ENCODE peak calls at places on chromosome 10, in nine cellular contexts. A is stimulated activated effector memory CD8-positive, alpha-beta T cell treated with anti-CD3 and anti-CD28 coated beads, Interleukin-12 subunit alpha, Interleukin-12 subunit beta, amount 100 ng/mL, for 72 hours; P is left lobe of liver; U is WTC11; M is Right ventricle myocardium superior; G is naive thymus-derived CD8-positive, alpha-beta T cell; X is T-helper 17 cell; L is IMR-90; N is activated B cell treated with CpG ODN at 0.5 μM for 24 hours. Z is an unnamed sample.

GRCh38 chr10:6022693-6023092 is 39.5 kb downstream of the IL2RA start:
- ATAC-seq in A (no peak), P (no peak), U (no peak), M (peak), G (no peak), X (no peak), L (peak), N (no peak), Z (no peak)

GRCh38 chr10:6035926-6036575 is 26.1 kb downstream of the IL2RA start:
- ATAC-seq in A (no peak), P (no peak), U (no peak), M (no peak), G (no peak), X (no peak), L (no peak), N (no peak), Z (no peak)

GRCh38 chr10:56632537-56632936 is 271.5 kb upstream of the ZWINT start:
- ATAC-seq in A (no peak), P (no peak), U (no peak), M (no peak), G (no peak), X (no peak), L (no peak), N (no peak), Z (no peak)

GRCh38 chr10:6408799-6409198 is 171.3 kb downstream of the PRKCQ start:
- ATAC-seq in A (no peak), P (no peak), U (no peak), M (no peak), G (no peak), X (no peak), L (no peak), N (no peak), Z (no peak)

GRCh38 chr10:20616918-20617801 is 280.0 kb downstream of the NEBL start:
- ATAC-seq in A (peak), P (no peak), U (no peak), M (no peak), G (no peak), X (no peak), L (no peak), N (no peak), Z (no peak)

GRCh38 chr10:68090586-68090985 is 15.5 kb upstream of the HERC4 start:
- ATAC-seq in A (no peak), P (no peak), U (no peak), M (no peak), G (no peak), X (no peak), L (no peak), N (no peak), Z (no peak)

GRCh38 chr10:32650246-32650655 is 204.3 kb downstream of the CCDC7 start:
- ATAC-seq in A (peak), P (no peak), U (peak), M (no peak), G (peak), X (peak), L (no peak), N (peak), Z (peak)

GRCh38 chr10:100656479-100656878 is 88.9 kb upstream of the PAX2 start:
- ATAC-seq in A (peak), P (peak), U (peak), M (no peak), G (peak), X (no peak), L (peak), N (no peak), Z (no peak)

GRCh38 chr10:33661580-33662269 is 327.3 kb upstream of the NRP1 start:
- ATAC-seq in A (no peak), P (peak), U (no peak), M (peak), G (no peak), X (no peak), L (no peak), N (no peak), Z (peak)

GRCh38 chr10:97683556-97684357 is 3.3 kb downstream of the AVPI1 start:
- ATAC-seq in A (no peak), P (peak), U (no peak), M (no peak), G (no peak), X (no peak), L (no peak), N (no peak), Z (no peak)

GRCh38 chr10:43192824-43193223 is 54.6 kb downstream of the CSGALNACT2 start:
- ATAC-seq in A (no peak), P (no peak), U (no peak), M (no peak), G (no peak), X (no peak), L (no peak), N (no peak), Z (no peak)

GRCh38 chr10:23412223-23412622 is 26.7 kb upstream of the OTUD1 start:
- ATAC-seq in A (peak), P (no peak), U (no peak), M (no peak), G (no peak), X (no peak), L (no peak), N (no peak), Z (peak)

GRCh38 chr10:27485368-27485767 is 18.7 kb upstream of the RAB18 start:
- ATAC-seq in A (no peak), P (no peak), U (no peak), M (no peak), G (no peak), X (no peak), L (no peak), N (no peak), Z (no peak)

GRCh38 chr10:111384556-111384955 is 307.7 kb downstream of the ADRA2A start:
- ATAC-seq in A (no peak), P (no peak), U (no peak), M (no peak), G (no peak), X (no peak), L (no peak), N (no peak), Z (no peak)

GRCh38 chr10:82643076-82643475 is 768.1 kb downstream of the NRG3 start:
- ATAC-seq in A (no peak), P (no peak), U (no peak), M (peak), G (no peak), X (no peak), L (no peak), N (no peak), Z (no peak)

GRCh38 chr10:86678999-86679792 is 10.9 kb downstream of the LDB3 start:
- ATAC-seq in A (no peak), P (peak), U (no peak), M (no peak), G (no peak), X (no peak), L (no peak), N (no peak), Z (peak)

GRCh38 chr10:70673929-70674559 is 1.7 kb downstream of the ADAMTS14 start:
- ATAC-seq in A (no peak), P (no peak), U (no peak), M (peak), G (no peak), X (no peak), L (no peak), N (no peak), Z (no peak)

GRCh38 chr10:100327007-100327700 is 2.9 kb downstream of the PKD2L1 start:
- ATAC-seq in A (peak), P (peak), U (no peak), M (peak), G (peak), X (peak), L (no peak), N (peak), Z (peak)